ENCODE peak calls at places on chromosome 16, in seven cellular contexts. One of them, this sample, is unnamed.
A peak's percentile ranks its signal among the peaks of the same experiment; 100 is the strongest.

GRCh38 chr16:83727018-83727417 is 80.8 kb upstream of the HSBP1 start:
- DNase-seq in PC-3: no peak
- DNase-seq in GM23248: no peak
- DNase-seq in neural progenitor cell: no peak
- DNase-seq in HCT116: no peak
- DNase-seq in MM.1S: no peak
- DNase-seq in GM23338: no peak
- DNase-seq in this sample: no peak

GRCh38 chr16:81625544-81626152 is 153.4 kb upstream of the PLCG2 start:
- DNase-seq in MM.1S: no peak
- DNase-seq in neural progenitor cell: no peak
- DNase-seq in HCT116: no peak
- DNase-seq in PC-3: peak; percentile 65
- DNase-seq in GM23338: no peak
- DNase-seq in GM23248: peak; percentile 71
- DNase-seq in this sample: no peak

GRCh38 chr16:52851211-52851740 is 201.4 kb downstream of the CHD9NB start:
- DNase-seq in MM.1S: no peak
- DNase-seq in GM23338: no peak
- DNase-seq in HCT116: no peak
- DNase-seq in neural progenitor cell: no peak
- DNase-seq in GM23248: no peak
- DNase-seq in PC-3: no peak
- DNase-seq in this sample: no peak

GRCh38 chr16:15907863-15908478 is 19.6 kb upstream of the CEP20 start:
- DNase-seq in GM23248: peak; percentile 26
- DNase-seq in GM23338: peak; percentile 94
- DNase-seq in neural progenitor cell: peak; percentile 72
- DNase-seq in MM.1S: peak; percentile 67
- DNase-seq in PC-3: peak; percentile 41
- DNase-seq in HCT116: peak; percentile 91
- DNase-seq in this sample: peak; percentile 12

GRCh38 chr16:82092711-82093110 is 57.7 kb downstream of the HSD17B2 start:
- DNase-seq in GM23338: no peak
- DNase-seq in HCT116: no peak
- DNase-seq in MM.1S: no peak
- DNase-seq in PC-3: peak; percentile 7
- DNase-seq in GM23248: peak; percentile 38
- DNase-seq in neural progenitor cell: no peak
- DNase-seq in this sample: no peak

GRCh38 chr16:68658258-68658973 is 13.3 kb downstream of the CDH3 start:
- DNase-seq in GM23248: peak; percentile 90
- DNase-seq in neural progenitor cell: peak; percentile 16
- DNase-seq in GM23338: no peak
- DNase-seq in HCT116: peak; percentile 83
- DNase-seq in PC-3: peak; percentile 98
- DNase-seq in MM.1S: no peak
- DNase-seq in this sample: peak; percentile 64

GRCh38 chr16:252366-253337 is 18.0 kb downstream of the FAM234A start:
- DNase-seq in HCT116: no peak
- DNase-seq in PC-3: no peak
- DNase-seq in GM23248: no peak
- DNase-seq in MM.1S: no peak
- DNase-seq in GM23338: no peak
- DNase-seq in neural progenitor cell: no peak
- DNase-seq in this sample: peak; percentile 46

GRCh38 chr16:17359778-17360177 is 111.0 kb downstream of the XYLT1 start:
- DNase-seq in GM23248: peak; percentile 88
- DNase-seq in HCT116: no peak
- DNase-seq in neural progenitor cell: no peak
- DNase-seq in GM23338: no peak
- DNase-seq in PC-3: no peak
- DNase-seq in MM.1S: no peak
- DNase-seq in this sample: no peak

GRCh38 chr16:72736074-72736473 is 311.9 kb downstream of the ZFHX3 start:
- DNase-seq in GM23248: no peak
- DNase-seq in PC-3: no peak
- DNase-seq in GM23338: no peak
- DNase-seq in MM.1S: no peak
- DNase-seq in HCT116: no peak
- DNase-seq in neural progenitor cell: peak; percentile 18
- DNase-seq in this sample: no peak

GRCh38 chr16:72743011-72743761 is 304.7 kb downstream of the ZFHX3 start:
- DNase-seq in MM.1S: peak; percentile 33
- DNase-seq in GM23338: no peak
- DNase-seq in PC-3: no peak
- DNase-seq in neural progenitor cell: no peak
- DNase-seq in HCT116: no peak
- DNase-seq in GM23248: no peak
- DNase-seq in this sample: no peak

GRCh38 chr16:72740346-72740745 is 307.6 kb downstream of the ZFHX3 start:
- DNase-seq in HCT116: no peak
- DNase-seq in PC-3: peak; percentile 2
- DNase-seq in neural progenitor cell: no peak
- DNase-seq in MM.1S: no peak
- DNase-seq in GM23338: no peak
- DNase-seq in GM23248: peak; percentile 7
- DNase-seq in this sample: no peak

GRCh38 chr16:72744064-72744793 is 303.7 kb downstream of the ZFHX3 start:
- DNase-seq in PC-3: no peak
- DNase-seq in GM23338: no peak
- DNase-seq in HCT116: no peak
- DNase-seq in GM23248: no peak
- DNase-seq in neural progenitor cell: no peak
- DNase-seq in MM.1S: no peak
- DNase-seq in this sample: no peak

DNA sequence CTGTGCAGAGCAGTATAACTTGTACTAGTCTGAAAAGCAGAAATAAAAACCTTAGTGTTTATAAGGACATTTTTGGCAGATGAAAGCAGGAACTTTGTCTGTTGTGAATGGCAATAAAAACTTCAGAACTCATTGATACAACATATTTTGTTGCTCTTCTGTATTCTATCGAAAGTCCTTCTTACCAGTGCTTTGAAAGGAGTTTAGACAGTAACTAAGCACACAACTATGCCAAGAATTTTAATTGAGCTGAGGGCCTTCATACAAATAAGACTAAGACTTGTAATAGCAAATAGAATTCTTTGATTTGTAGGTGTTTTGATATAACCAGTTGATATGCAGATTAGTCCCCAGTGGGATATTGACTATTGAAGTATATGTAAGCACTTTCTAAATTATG is 308.4 kb downstream of the ZFHX3 start:
- DNase-seq in PC-3: peak; percentile 38
- DNase-seq in HCT116: no peak
- DNase-seq in GM23248: peak; percentile 35
- DNase-seq in GM23338: peak; percentile 29
- DNase-seq in MM.1S: no peak
- DNase-seq in neural progenitor cell: no peak
- DNase-seq in this sample: no peak
- H3K4me2 ChIP-seq in PC-3: no peak overlapping the region
- H3K4me2 ChIP-seq in HCT116: no peak overlapping the region
- H3K4me2 ChIP-seq in GM23248: no peak overlapping the region
- H3K4me2 ChIP-seq in GM23338: no peak overlapping the region
- H3K4me2 ChIP-seq in MM.1S: no peak overlapping the region
- H3K4me2 ChIP-seq in neural progenitor cell: peak overlapping the region; percentile 6
- H3K4me2 ChIP-seq in this sample: no peak overlapping the region

DNA sequence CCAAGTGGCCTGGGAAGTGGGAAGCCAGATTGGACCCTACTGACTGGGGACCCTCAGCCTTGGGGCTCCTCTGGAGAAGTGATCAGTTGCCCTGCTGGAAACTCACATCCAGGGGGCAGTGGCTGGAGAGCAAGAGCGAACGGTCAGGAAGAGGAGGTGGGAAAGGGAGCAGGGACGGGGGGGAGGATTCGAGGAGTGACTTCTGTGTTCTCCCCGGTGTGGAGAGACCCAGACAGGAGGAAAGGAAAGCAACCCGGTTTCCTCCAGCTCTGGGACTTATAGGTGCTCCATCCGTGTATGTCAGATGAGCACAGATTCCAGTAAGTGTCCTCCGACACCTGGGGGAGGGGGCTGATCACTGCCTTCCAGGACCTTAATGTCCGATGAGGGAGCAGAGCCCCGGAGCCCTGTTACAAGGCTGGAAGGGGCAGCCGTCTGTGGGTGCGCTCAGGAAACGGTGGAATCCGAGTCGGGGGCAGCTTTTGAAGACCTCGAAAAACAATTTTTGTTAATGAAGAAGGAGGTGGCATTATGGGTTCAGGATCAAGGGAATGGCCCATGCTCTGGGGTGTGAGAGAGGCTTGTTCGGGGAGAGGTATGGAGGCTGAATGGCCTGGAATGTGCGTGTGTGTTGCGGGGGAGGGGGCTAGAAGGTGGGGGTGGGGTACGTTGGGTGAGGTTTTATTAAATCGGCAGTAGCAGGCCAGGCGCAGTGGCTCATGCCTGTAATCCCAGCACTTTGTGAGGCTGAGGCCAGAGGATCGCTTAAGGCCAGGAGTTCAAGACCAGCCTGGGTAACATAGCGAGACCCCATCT is 34.8 kb upstream of the NDRG4 start:
- DNase-seq in MM.1S: no peak
- DNase-seq in HCT116: no peak
- DNase-seq in neural progenitor cell: peak; percentile 69
- DNase-seq in GM23338: peak; percentile 80
- DNase-seq in GM23248: no peak
- DNase-seq in PC-3: no peak
- DNase-seq in this sample: no peak
- TF ChIP-seq EZH2 in MM.1S: no peak
- TF ChIP-seq EZH2 in HCT116: no peak
- TF ChIP-seq EZH2 in neural progenitor cell: peak; percentile 41
- TF ChIP-seq EZH2 in GM23338: no peak
- TF ChIP-seq EZH2 in GM23248: no peak
- TF ChIP-seq EZH2 in PC-3: no peak
- TF ChIP-seq EZH2 in this sample: peak; percentile 3

GRCh38 chr16:28038401-28038800 is 25.1 kb downstream of the GSG1L start:
- DNase-seq in MM.1S: no peak
- DNase-seq in GM23248: no peak
- DNase-seq in HCT116: no peak
- DNase-seq in neural progenitor cell: no peak
- DNase-seq in PC-3: no peak
- DNase-seq in GM23338: no peak
- DNase-seq in this sample: no peak
- TF ChIP-seq EZH2phosphoT487 in MM.1S: no peak
- TF ChIP-seq EZH2phosphoT487 in GM23248: no peak
- TF ChIP-seq EZH2phosphoT487 in HCT116: no peak
- TF ChIP-seq EZH2phosphoT487 in neural progenitor cell: no peak
- TF ChIP-seq EZH2phosphoT487 in PC-3: no peak
- TF ChIP-seq EZH2phosphoT487 in GM23338: no peak
- TF ChIP-seq EZH2phosphoT487 in this sample: no peak

GRCh38 chr16:88508868-88509748 is 56.0 kb downstream of the ZFPM1 start:
- DNase-seq in PC-3: no peak
- DNase-seq in MM.1S: no peak
- DNase-seq in neural progenitor cell: no peak
- DNase-seq in GM23248: no peak
- DNase-seq in HCT116: no peak
- DNase-seq in GM23338: no peak
- DNase-seq in this sample: peak; percentile 81
- H3K4me2 ChIP-seq in PC-3: no peak overlapping the region
- H3K4me2 ChIP-seq in MM.1S: no peak overlapping the region
- H3K4me2 ChIP-seq in neural progenitor cell: peak overlapping the region; percentile 18
- H3K4me2 ChIP-seq in GM23248: no peak overlapping the region
- H3K4me2 ChIP-seq in HCT116: no peak overlapping the region
- H3K4me2 ChIP-seq in GM23338: no peak overlapping the region
- H3K4me2 ChIP-seq in this sample: peak overlapping the region; percentile 39

GRCh38 chr16:4599545-4599944 is 15.1 kb downstream of the UBALD1 start:
- DNase-seq in HCT116: no peak
- DNase-seq in GM23248: no peak
- DNase-seq in MM.1S: no peak
- DNase-seq in PC-3: no peak
- DNase-seq in neural progenitor cell: no peak
- DNase-seq in GM23338: no peak
- DNase-seq in this sample: no peak

GRCh38 chr16:4603624-4604170 is 11.0 kb downstream of the UBALD1 start:
- DNase-seq in HCT116: no peak
- DNase-seq in GM23248: no peak
- DNase-seq in PC-3: no peak
- DNase-seq in GM23338: no peak
- DNase-seq in neural progenitor cell: no peak
- DNase-seq in MM.1S: no peak
- DNase-seq in this sample: no peak

GRCh38 chr16:4602330-4602729 is 12.4 kb downstream of the UBALD1 start:
- DNase-seq in neural progenitor cell: no peak
- DNase-seq in HCT116: no peak
- DNase-seq in GM23248: no peak
- DNase-seq in GM23338: no peak
- DNase-seq in MM.1S: no peak
- DNase-seq in PC-3: no peak
- DNase-seq in this sample: no peak

GRCh38 chr16:4599037-4599436 is 15.7 kb downstream of the UBALD1 start:
- DNase-seq in GM23248: no peak
- DNase-seq in GM23338: no peak
- DNase-seq in MM.1S: no peak
- DNase-seq in neural progenitor cell: no peak
- DNase-seq in PC-3: no peak
- DNase-seq in HCT116: no peak
- DNase-seq in this sample: no peak

GRCh38 chr16:4601317-4602186 is 13.1 kb downstream of the UBALD1 start:
- DNase-seq in GM23338: no peak
- DNase-seq in HCT116: no peak
- DNase-seq in GM23248: peak; percentile 53
- DNase-seq in MM.1S: no peak
- DNase-seq in PC-3: no peak
- DNase-seq in neural progenitor cell: no peak
- DNase-seq in this sample: no peak
- TF ChIP-seq EZH2 in GM23338: no peak
- TF ChIP-seq EZH2 in HCT116: no peak
- TF ChIP-seq EZH2 in GM23248: no peak
- TF ChIP-seq EZH2 in MM.1S: no peak
- TF ChIP-seq EZH2 in PC-3: no peak
- TF ChIP-seq EZH2 in neural progenitor cell: no peak
- TF ChIP-seq EZH2 in this sample: no peak

DNA sequence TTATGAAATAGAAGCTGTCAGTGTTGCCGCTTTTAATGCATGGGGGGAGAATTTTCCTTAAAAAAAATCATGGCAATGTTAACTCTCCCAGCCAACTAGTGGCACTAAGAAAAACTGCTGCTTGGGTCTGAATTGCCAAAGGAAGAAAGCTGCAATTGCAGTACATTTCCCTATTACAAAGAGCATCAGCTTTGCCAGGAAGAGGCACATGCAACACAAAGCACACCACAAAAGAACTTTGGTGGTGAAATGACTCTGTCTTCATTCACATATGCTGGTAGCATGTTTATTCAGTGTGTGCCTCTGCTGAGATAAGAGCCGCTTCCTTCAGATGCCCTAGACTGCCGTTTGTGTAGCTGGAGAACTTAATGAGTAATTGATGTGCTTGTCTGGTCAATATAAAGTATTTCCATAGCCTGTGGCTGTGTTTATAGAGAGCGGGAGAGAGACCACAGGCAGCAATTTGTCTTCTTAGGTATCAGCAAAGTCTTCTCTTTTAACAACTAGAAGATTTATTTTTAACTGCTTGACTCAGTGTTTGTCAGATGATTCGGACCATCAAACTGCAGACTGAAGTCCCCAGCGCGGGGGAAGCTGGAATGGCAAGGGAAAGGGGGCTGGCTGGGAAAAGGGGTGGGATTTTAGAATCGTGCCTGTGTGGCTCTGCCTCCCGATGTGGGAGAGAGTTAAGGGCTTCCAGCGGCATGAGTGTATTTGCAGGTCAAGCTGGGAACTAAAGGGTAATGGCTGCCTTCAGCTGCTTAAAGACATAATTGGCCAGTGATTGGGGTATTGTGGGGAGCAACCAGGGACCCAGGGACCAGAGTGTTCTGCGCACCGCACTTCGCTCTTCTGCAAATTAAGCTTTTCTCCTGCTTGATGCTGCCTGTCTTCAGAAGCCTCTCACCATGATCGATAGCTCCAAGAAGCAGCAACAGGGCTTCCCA is 115.2 kb downstream of the MRTFB start:
- DNase-seq in neural progenitor cell: peak; percentile 74
- DNase-seq in GM23338: peak; percentile 71
- DNase-seq in MM.1S: no peak
- DNase-seq in GM23248: peak; percentile 86
- DNase-seq in PC-3: peak; percentile 46
- DNase-seq in HCT116: no peak
- DNase-seq in this sample: peak; percentile 50
- TF ChIP-seq EZH2phosphoT487 in neural progenitor cell: no peak
- TF ChIP-seq EZH2phosphoT487 in GM23338: no peak
- TF ChIP-seq EZH2phosphoT487 in MM.1S: no peak
- TF ChIP-seq EZH2phosphoT487 in GM23248: no peak
- TF ChIP-seq EZH2phosphoT487 in PC-3: no peak
- TF ChIP-seq EZH2phosphoT487 in HCT116: no peak
- TF ChIP-seq EZH2phosphoT487 in this sample: no peak

This sample was measured in hepatocyte.